ENCODE peak calls at places on chromosome 6, in six cellular contexts. U is ovary, N is colonic mucosa, Q is esophagus squamous epithelium, I is mammary epithelial cell, B is PC-9. Y is an unnamed sample. For H3K27me3 and H3K36me3, the result is how much of the 10 kb centered on the place peaks cover.

GRCh38 chr6:7747016-7747415 is 21.1 kb downstream of the BMP6 start:
- DNase-seq in U (no peak), N (no peak), Q (no peak), I (no peak), B (no peak), Y (no peak)

GRCh38 chr6:44967481-44967880 is 360.6 kb upstream of the RUNX2 start:
- DNase-seq in U (no peak), N (no peak), Q (no peak), I (peak), B (no peak), Y (no peak)

GRCh38 chr6:5085638-5086293 is 625 bp downstream of the PPP1R3G start:
- DNase-seq in U (peak), N (peak), Q (no peak), I (peak), B (peak), Y (peak)

GRCh38 chr6:8904754-8905153 is 469.4 kb upstream of the SLC35B3 start:
- DNase-seq in U (no peak), N (no peak), Q (no peak), I (no peak), B (peak), Y (peak)

GRCh38 chr6:168838000-168838399 is 397.0 kb downstream of the SMOC2 start:
- DNase-seq in U (no peak), N (no peak), Q (no peak), I (no peak), B (no peak), Y (no peak)

GRCh38 chr6:130269969-130270635 is 47.4 kb upstream of the SAMD3 start:
- DNase-seq in U (no peak), N (no peak), Q (no peak), I (peak), B (no peak), Y (no peak)

GRCh38 chr6:116034327-116034726 is 26.4 kb downstream of the FRK start:
- DNase-seq in U (no peak), N (no peak), Q (no peak), I (peak), B (no peak), Y (no peak)

GRCh38 chr6:36957773-36958271 is 3.3 kb downstream of the PI16 start:
- DNase-seq in U (no peak), N (no peak), Q (no peak), I (no peak), B (no peak), Y (no peak)

GRCh38 chr6:53113742-53114141 is 34.9 kb downstream of the GCM1 start:
- DNase-seq in U (no peak), N (no peak), Q (no peak), I (no peak), B (no peak), Y (no peak)

GRCh38 chr6:20223119-20223518 is 10.8 kb upstream of the MBOAT1 start:
- DNase-seq in U (no peak), N (no peak), Q (no peak), I (no peak), B (no peak), Y (no peak)

GRCh38 chr6:124056884-124057283 is 253.2 kb downstream of the NKAIN2 start:
- DNase-seq in U (no peak), N (no peak), Q (no peak), I (no peak), B (no peak), Y (no peak)

GRCh38 chr6:140071115-140071514 is 696.7 kb upstream of the CITED2 start:
- DNase-seq in U (no peak), N (no peak), Q (no peak), I (peak), B (peak), Y (peak)

GRCh38 chr6:85129881-85130280 is 320.0 kb upstream of the NT5E start:
- DNase-seq in U (no peak), N (no peak), Q (no peak), I (peak), B (no peak), Y (no peak)

GRCh38 chr6:46090115-46091079 is 39.4 kb upstream of the ENPP4 start:
- DNase-seq in U (peak), N (peak), Q (no peak), I (peak), B (peak), Y (peak)

GRCh38 chr6:139832493-139832892 is 458.0 kb upstream of the CITED2 start:
- DNase-seq in U (no peak), N (no peak), Q (no peak), I (no peak), B (no peak), Y (no peak)

GRCh38 chr6:98833101-98834059 is 994 bp upstream of the POU3F2 start:
- DNase-seq in U (peak), N (no peak), Q (no peak), I (no peak), B (no peak), Y (peak)

GRCh38 chr6:129981598-129981997 is 36.8 kb upstream of the L3MBTL3 start:
- DNase-seq in U (no peak), N (no peak), Q (no peak), I (peak), B (no peak), Y (no peak)

GRCh38 chr6:41027251-41027650 is 11.8 kb downstream of the UNC5CL start:
- DNase-seq in U (no peak), N (no peak), Q (no peak), I (no peak), B (no peak), Y (no peak)

GRCh38 chr6:108739496-108740330 is 108.5 kb upstream of the ARMC2 start:
- DNase-seq in U (no peak), N (no peak), Q (no peak), I (no peak), B (peak), Y (no peak)

GRCh38 chr6:17389274-17389847 is 4.0 kb upstream of the CAP2 start:
- DNase-seq in U (no peak), N (no peak), Q (no peak), I (peak), B (peak), Y (no peak)

GRCh38 chr6:113649276-113649675 is 207.9 kb upstream of the MARCKS start:
- DNase-seq in U (no peak), N (no peak), Q (no peak), I (peak), B (no peak), Y (no peak)

GRCh38 chr6:117548797-117549301 is 53.5 kb downstream of the GOPC start:
- DNase-seq in U (no peak), N (no peak), Q (no peak), I (peak), B (peak), Y (no peak)

GRCh38 chr6:89348372-89348771 is 4.2 kb downstream of the UBE2J1 start:
- DNase-seq in U (no peak), N (no peak), Q (no peak), I (no peak), B (no peak), Y (no peak)

GRCh38 chr6:30875244-30876038 is 8.9 kb upstream of the DDR1 start:
- DNase-seq in U (no peak), N (no peak), Q (no peak), I (no peak), B (no peak), Y (no peak)

GRCh38 chr6:40398810-40399477 is 188.2 kb downstream of the LRFN2 start:
- DNase-seq in U (no peak), N (no peak), Q (no peak), I (no peak), B (no peak), Y (peak)

GRCh38 chr6:44665683-44666082 is 278.2 kb downstream of the CDC5L start:
- DNase-seq in U (no peak), N (no peak), Q (no peak), I (no peak), B (no peak), Y (no peak)

GRCh38 chr6:156662025-156662445 is 115.1 kb upstream of the ARID1B start:
- DNase-seq in U (no peak), N (peak), Q (no peak), I (peak), B (no peak), Y (peak)

GRCh38 chr6:53107091-53107490 is 41.5 kb downstream of the GCM1 start:
- DNase-seq in U (no peak), N (no peak), Q (no peak), I (peak), B (no peak), Y (no peak)

GRCh38 chr6:161003336-161003735 is 11.8 kb downstream of the MAP3K4 start:
- DNase-seq in U (no peak), N (no peak), Q (no peak), I (no peak), B (no peak), Y (no peak)

GRCh38 chr6:113526553-113526952 is 330.6 kb upstream of the MARCKS start:
- DNase-seq in U (no peak), N (no peak), Q (no peak), I (peak), B (no peak), Y (no peak)

GRCh38 chr6:153367006-153367405 is 235.9 kb upstream of the RGS17 start:
- DNase-seq in U (no peak), N (no peak), Q (no peak), I (no peak), B (no peak), Y (no peak)

GRCh38 chr6:11482616-11483015 is 54.9 kb upstream of the TMEM170B start:
- DNase-seq in U (no peak), N (no peak), Q (no peak), I (no peak), B (no peak), Y (no peak)

GRCh38 chr6:1424306-1424927 is 35.0 kb downstream of the FOXF2 start:
- DNase-seq in U (no peak), N (peak), Q (no peak), I (peak), B (peak), Y (peak)

GRCh38 chr6:12369781-12370262 is 79.7 kb downstream of the EDN1 start:
- DNase-seq in U (no peak), N (no peak), Q (no peak), I (no peak), B (peak), Y (no peak)

GRCh38 chr6:109308018-109308492 is 74.2 kb downstream of the CD164 start:
- DNase-seq in U (no peak), N (peak), Q (no peak), I (peak), B (no peak), Y (no peak)

GRCh38 chr6:142356271-142356938 is 54.6 kb downstream of the ADGRG6 start:
- DNase-seq in U (no peak), N (no peak), Q (no peak), I (peak), B (no peak), Y (no peak)

GRCh38 chr6:1190361-1190760 is 121.5 kb upstream of the FOXQ1 start:
- DNase-seq in U (no peak), N (no peak), Q (no peak), I (peak), B (peak), Y (no peak)

GRCh38 chr6:1767481-1768246 is 157.9 kb downstream of the FOXC1 start:
- DNase-seq in U (no peak), N (no peak), Q (no peak), I (peak), B (peak), Y (peak)

GRCh38 chr6:159094444-159095252 is 49.9 kb upstream of the TAGAP start:
- DNase-seq in U (no peak), N (no peak), Q (no peak), I (no peak), B (no peak), Y (no peak)
- H3K4me3 ChIP-seq in U (no peak), N (no peak), Q (no peak), I (no peak), B (no peak), Y (no peak)

DNA sequence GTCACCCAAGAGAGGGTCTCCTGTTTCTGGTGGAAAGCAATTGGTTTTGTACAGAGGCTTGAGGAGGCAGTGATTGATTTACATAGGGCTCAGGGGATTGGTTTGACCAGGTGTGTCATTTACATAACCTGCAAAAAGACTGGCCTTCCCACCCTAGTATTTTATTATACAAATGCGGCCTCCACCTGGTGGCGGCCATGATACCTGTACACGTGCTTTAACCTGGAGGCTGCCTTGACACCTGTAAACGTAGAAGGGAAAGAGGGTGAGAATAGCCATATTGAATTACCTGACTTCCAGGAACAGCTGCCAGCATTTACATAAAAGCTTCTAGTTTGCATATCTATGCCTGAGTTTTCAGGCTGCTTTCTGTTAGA is 48.7 kb downstream of the HLA-DPB1 start:
- DNase-seq in U (no peak), N (no peak), Q (no peak), I (no peak), B (no peak), Y (no peak)
- H3K27me3 ChIP-seq in U (under half), N (under half), Q (under half), I (under half), B (half or more), Y (under half)

DNA sequence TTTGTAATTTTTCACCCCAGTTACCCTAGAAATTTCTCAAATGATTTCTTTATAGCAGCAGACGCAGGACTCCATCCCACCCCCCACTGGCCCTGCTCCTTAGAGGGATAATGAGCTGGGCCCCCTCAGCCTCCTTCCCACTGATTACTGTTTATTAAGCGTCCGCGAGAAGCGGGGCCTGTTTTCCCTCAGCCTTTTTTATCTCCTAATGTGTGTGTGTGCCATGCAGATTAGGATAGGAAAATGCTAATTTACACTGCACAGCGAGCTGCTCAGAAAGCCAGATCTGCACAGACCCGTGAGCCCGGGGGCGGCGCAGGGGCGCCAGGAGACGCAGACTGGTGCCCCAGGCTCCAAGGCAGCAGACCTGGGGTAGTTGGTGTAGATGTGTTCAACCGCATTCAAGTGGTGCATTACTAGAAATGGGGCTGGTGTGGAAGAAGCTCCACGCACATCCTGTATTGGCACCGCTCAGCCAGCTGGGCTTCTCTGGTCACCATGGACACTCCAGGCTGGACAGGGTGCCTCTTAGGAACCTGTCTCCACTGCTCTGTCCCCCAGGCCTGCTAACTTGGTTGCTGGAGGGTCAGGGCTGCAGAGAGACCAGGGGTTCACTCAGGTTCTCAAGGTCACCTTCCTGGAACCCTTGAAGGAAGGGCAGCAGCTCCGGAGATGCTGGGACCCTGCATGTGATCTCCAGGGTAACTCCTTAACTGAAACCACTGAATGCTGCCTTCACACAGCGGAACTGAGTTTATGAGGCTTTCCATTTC is 256.2 kb downstream of the ERMARD start:
- DNase-seq in U (no peak), N (no peak), Q (no peak), I (no peak), B (no peak), Y (peak)
- H3K36me3 ChIP-seq in U (under half), N (under half), Q (under half), I (under half), B (under half), Y (under half)

DNA sequence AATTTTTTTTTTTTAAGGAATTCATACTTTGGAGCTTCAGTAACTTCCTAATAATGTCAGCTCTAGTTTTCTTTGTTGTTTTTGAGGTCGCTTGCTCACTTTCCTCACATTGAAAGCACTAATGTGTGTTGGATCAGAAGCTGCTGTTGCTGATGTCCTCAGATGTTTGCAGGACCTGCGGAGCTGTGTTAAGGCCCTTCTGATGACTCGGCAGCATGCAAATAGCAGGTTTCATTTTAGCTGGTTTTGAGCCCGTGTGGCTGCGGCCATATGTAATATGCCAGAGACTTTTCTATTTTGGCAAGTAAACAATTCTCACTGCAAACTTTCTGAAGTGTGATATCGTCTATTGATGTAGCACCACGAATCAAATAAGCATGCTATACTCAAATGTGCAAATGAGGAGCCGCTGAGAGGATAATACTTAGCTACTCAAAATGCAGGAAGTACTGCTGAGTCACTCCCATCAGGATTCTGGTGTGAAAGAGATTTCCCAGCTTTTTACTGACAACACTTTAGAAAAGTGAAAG is 187.8 kb downstream of the SASH1 start:
- DNase-seq in U (no peak), N (no peak), Q (no peak), I (no peak), B (peak), Y (no peak)
- H3K4me3 ChIP-seq in U (peak), N (no peak), Q (peak), I (no peak), B (no peak), Y (no peak)

Y was measured in BE2C.